ENCODE peak calls at places on chromosomes 4 and X, in nine cellular contexts. B, H, S, J, Z, D, G, W and N are unnamed samples.

GRCh38 chr4:105741548-105741947 is 33.0 kb downstream of the GSTCD start:
- DNase-seq in H (no peak), D (no peak), G (no peak), B (no peak), W (no peak), J (no peak), Z (no peak), S (peak), N (no peak)

GRCh38 chr4:24853142-24853541 is 57.8 kb downstream of the SOD3 start:
- DNase-seq in W (no peak), G (no peak), J (no peak), B (no peak), H (no peak), D (no peak), Z (no peak), S (peak), N (no peak)

GRCh38 chrX:139877710-139878414 is 55.0 kb downstream of the ATP11C start:
- DNase-seq in B (no peak), H (no peak), S (no peak), D (no peak), G (no peak), J (no peak), Z (no peak), W (no peak), N (no peak)

GRCh38 chrX:121307441-121307840 is 260.0 kb downstream of the GLUD2 start:
- DNase-seq in H (no peak), G (no peak), B (no peak), S (no peak), J (no peak), Z (no peak), D (no peak), W (no peak), N (no peak)

GRCh38 chr4:3874525-3875110 is 108.4 kb downstream of the ADRA2C start:
- DNase-seq in W (no peak), J (no peak), H (peak), D (no peak), S (no peak), Z (no peak), B (no peak), G (no peak), N (no peak)

GRCh38 chr4:104394409-104394813 is 100.3 kb downstream of the CXXC4 start:
- DNase-seq in G (peak), Z (no peak), S (no peak), B (no peak), D (no peak), W (no peak), J (peak), H (no peak), N (no peak)

GRCh38 chr4:67393699-67394281 is 151.5 kb downstream of the CENPC start:
- DNase-seq in W (no peak), Z (no peak), D (no peak), H (no peak), J (no peak), B (peak), G (peak), S (peak), N (no peak)

GRCh38 chr4:13529130-13529919 is 15.0 kb downstream of the NKX3-2 start:
- DNase-seq in Z (no peak), W (no peak), G (no peak), H (no peak), B (no peak), S (no peak), J (no peak), D (no peak), N (no peak)

GRCh38 chr4:100041646-100042045 is 91.6 kb upstream of the H2AZ1 start:
- DNase-seq in J (no peak), S (no peak), H (no peak), W (no peak), D (no peak), B (no peak), Z (no peak), G (no peak), N (no peak)

GRCh38 chr4:121789960-121790829 is 10.9 kb upstream of the EXOSC9 start:
- DNase-seq in G (no peak), B (no peak), J (no peak), Z (no peak), H (no peak), S (peak), D (no peak), W (no peak), N (no peak)

GRCh38 chr4:170087163-170087700 is 2.5 kb downstream of the AADAT start:
- DNase-seq in W (no peak), J (no peak), S (no peak), H (no peak), Z (no peak), D (no peak), G (no peak), B (no peak), N (no peak)

GRCh38 chr4:8905773-8906667 is 34.4 kb upstream of the HMX1 start:
- DNase-seq in H (peak), W (no peak), Z (no peak), J (no peak), S (no peak), D (no peak), G (no peak), B (no peak), N (peak)

GRCh38 chr4:3497554-3498389 is 34.5 kb downstream of the LRPAP1 start:
- DNase-seq in D (no peak), G (no peak), S (no peak), J (no peak), W (no peak), H (no peak), Z (no peak), B (no peak), N (no peak)

GRCh38 chr4:1406416-1406945 is at the start of gene NKX1-1:
- DNase-seq in G (peak), B (no peak), W (no peak), J (no peak), H (peak), D (peak), Z (no peak), S (no peak), N (no peak)

GRCh38 chrX:131762802-131763234 is 218.9 kb downstream of the OR13H1 start:
- DNase-seq in S (peak), Z (no peak), H (no peak), D (peak), J (no peak), B (peak), G (no peak), W (no peak), N (peak)

GRCh38 chrX:3175659-3176438 is 134.6 kb downstream of the ARSF start:
- DNase-seq in B (no peak), G (no peak), D (no peak), Z (no peak), H (no peak), W (no peak), J (no peak), S (no peak), N (no peak)

GRCh38 chrX:120450163-120450562 is 18.9 kb downstream of the LAMP2 start:
- DNase-seq in Z (no peak), G (peak), J (no peak), B (no peak), W (no peak), H (no peak), S (no peak), D (no peak), N (no peak)

GRCh38 chr4:26860922-26861433 is 337 bp downstream of the STIM2 start:
- DNase-seq in G (peak), J (peak), D (peak), Z (peak), B (peak), H (peak), S (peak), W (no peak), N (peak)

GRCh38 chr4:79576480-79576803 is 168.4 kb upstream of the GK2 start:
- DNase-seq in S (peak), G (peak), J (no peak), B (no peak), D (no peak), W (no peak), Z (no peak), H (no peak), N (no peak)

GRCh38 chrX:3124041-3124440 is 82.8 kb downstream of the ARSF start:
- DNase-seq in H (no peak), Z (no peak), S (peak), G (no peak), B (no peak), D (no peak), J (no peak), W (no peak), N (no peak)

GRCh38 chr4:165293927-165294649 is 33.4 kb upstream of the MSMO1 start:
- DNase-seq in Z (no peak), W (no peak), G (no peak), D (no peak), J (no peak), S (no peak), H (no peak), B (no peak), N (no peak)

GRCh38 chrX:40104649-40105015 is 6.9 kb upstream of the BCOR start:
- DNase-seq in B (no peak), Z (no peak), H (peak), D (peak), W (no peak), G (peak), J (peak), S (no peak), N (peak)

GRCh38 chr4:85825937-85826678 is 351.2 kb downstream of the ARHGAP24 start:
- DNase-seq in G (peak), Z (no peak), B (no peak), H (no peak), W (no peak), D (peak), S (peak), J (no peak), N (no peak)

GRCh38 chr4:54517793-54518444 is 139.8 kb upstream of the KIT start:
- DNase-seq in B (no peak), D (no peak), G (no peak), H (no peak), S (no peak), Z (no peak), W (no peak), J (no peak), N (no peak)

GRCh38 chrX:13691845-13692334 is 3.0 kb downstream of the RAB9A start:
- DNase-seq in G (no peak), W (no peak), H (no peak), D (no peak), J (no peak), B (no peak), S (peak), Z (no peak), N (no peak)

GRCh38 chr4:155597933-155598451 is 68.7 kb upstream of the GUCY1A1 start:
- DNase-seq in S (no peak), D (no peak), B (no peak), G (no peak), H (no peak), Z (no peak), J (no peak), W (no peak), N (no peak)

DNA sequence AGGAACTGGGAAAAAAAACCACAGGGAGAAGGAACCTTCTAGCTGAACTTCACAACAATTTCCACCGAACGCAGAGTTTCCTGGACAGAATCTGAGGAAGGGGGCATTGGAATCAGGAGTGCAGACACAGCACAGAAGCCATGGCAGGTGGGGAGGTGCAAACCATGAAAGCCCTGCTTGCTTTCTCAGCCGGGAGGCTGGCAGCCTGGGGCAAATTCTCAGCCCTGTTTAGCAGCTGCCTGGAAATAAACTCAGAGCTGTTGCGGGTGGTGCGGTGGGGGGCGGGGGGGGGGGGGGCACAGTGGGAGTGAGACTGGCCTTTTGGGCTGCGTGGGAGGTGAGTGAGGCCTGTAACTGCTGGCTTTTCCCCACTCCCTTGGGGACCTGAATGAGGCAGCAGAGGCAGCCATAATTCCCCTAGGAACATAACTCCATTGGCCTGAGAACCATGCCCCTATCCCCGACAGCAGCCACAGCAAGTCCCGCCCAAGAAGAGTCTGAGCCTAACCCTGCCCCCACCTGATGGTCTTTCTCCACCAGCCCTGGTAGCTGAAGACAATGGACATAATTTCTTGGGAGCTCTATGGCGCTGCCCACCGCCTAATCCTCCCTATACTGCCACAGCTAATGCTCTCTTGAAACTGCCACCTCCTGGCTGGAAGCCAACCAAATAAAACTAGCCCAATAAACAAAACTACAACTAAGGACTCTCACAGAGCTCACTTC is 176.3 kb downstream of the FAM13A start:
- DNase-seq in S (no peak), D (no peak), H (no peak), B (no peak), Z (no peak), G (no peak), J (no peak), W (no peak), N (no peak)
- H3K27ac ChIP-seq in S (no peak), D (no peak), H (no peak), B (no peak), Z (no peak), G (no peak), J (no peak), W (no peak), N (no peak)

DNA sequence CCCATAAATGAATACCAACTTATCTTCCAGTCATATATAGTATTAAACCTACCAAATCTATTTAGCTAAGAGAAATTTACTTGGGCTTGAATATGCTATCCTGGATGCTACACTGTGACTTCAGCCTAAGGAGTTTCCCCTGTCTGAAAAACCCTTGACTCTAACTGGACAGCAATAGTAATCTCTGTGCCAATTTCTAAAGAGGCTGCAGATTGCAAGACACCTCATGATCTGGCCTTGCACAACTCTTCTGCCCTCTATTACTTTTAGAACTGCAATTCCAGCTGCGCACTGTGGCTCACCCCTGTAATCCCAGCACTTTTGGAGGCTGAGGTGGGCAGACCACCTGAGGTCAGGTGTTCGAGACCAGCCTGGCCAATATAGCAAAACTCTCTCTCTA is 371.5 kb downstream of the KCNIP4 start:
- DNase-seq in G (no peak), B (no peak), J (no peak), Z (no peak), D (no peak), H (no peak), S (no peak), W (no peak), N (no peak)
- H3K27ac ChIP-seq in G (no peak), B (no peak), J (no peak), Z (no peak), D (no peak), H (no peak), S (no peak), W (no peak), N (no peak)

GRCh38 chrX:63675716-63676115 is 109.3 kb downstream of the ARHGEF9 start:
- DNase-seq in S (no peak), J (no peak), B (no peak), G (no peak), H (no peak), D (no peak), Z (no peak), W (no peak), N (no peak)

GRCh38 chrX:63679432-63679831 is 105.6 kb downstream of the ARHGEF9 start:
- DNase-seq in W (no peak), B (no peak), J (no peak), Z (no peak), G (no peak), D (no peak), S (no peak), H (no peak), N (no peak)

GRCh38 chrX:63673896-63674295 is 111.1 kb downstream of the ARHGEF9 start:
- DNase-seq in Z (no peak), W (no peak), J (no peak), D (no peak), H (no peak), G (no peak), S (no peak), B (no peak), N (no peak)
- H3K27ac ChIP-seq in Z (no peak), W (no peak), J (no peak), D (no peak), H (no peak), G (no peak), S (no peak), B (no peak), N (no peak)

GRCh38 chr4:76310683-76311082 is 4.2 kb downstream of the STBD1 start:
- DNase-seq in W (no peak), G (no peak), B (no peak), Z (no peak), J (no peak), D (no peak), S (no peak), H (peak), N (no peak)

GRCh38 chr4:76309939-76310549 is 3.5 kb downstream of the STBD1 start:
- DNase-seq in D (no peak), S (no peak), J (no peak), B (no peak), H (no peak), G (no peak), W (no peak), Z (no peak), N (no peak)

GRCh38 chr4:76312457-76312856 is 5.9 kb downstream of the STBD1 start:
- DNase-seq in Z (no peak), D (no peak), G (no peak), W (no peak), B (no peak), S (no peak), J (no peak), H (no peak), N (no peak)

GRCh38 chr4:76308548-76308947 is 2.0 kb downstream of the STBD1 start:
- DNase-seq in W (no peak), H (no peak), B (no peak), S (no peak), G (no peak), J (no peak), D (peak), Z (no peak), N (no peak)

DNA sequence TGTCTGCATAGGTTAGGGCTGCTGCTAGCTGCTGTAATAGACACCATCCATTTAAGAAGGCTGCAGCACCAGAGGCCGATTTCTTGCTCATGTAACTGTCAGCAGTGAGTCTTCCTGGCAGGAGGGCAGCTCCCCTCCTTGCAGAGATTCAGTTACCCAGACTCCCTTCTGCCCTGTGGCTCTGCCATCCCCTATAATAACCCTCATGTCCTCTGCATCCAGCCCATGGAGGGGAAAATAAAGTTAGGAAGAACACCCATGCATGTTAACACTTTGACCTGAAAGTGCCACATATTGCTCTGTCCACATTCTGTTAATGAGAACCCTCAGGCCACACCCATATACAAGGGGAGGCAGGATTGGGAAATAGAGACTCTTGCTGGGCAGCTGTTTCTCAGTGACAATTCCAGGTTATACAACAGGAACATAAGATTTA is 5.4 kb downstream of the STBD1 start:
- DNase-seq in G (no peak), W (no peak), J (no peak), S (no peak), Z (no peak), H (peak), D (no peak), B (no peak), N (no peak)
- H3K27ac ChIP-seq in G (no peak), W (no peak), J (no peak), S (no peak), Z (no peak), H (no peak), D (no peak), B (no peak), N (no peak)

GRCh38 chr4:153099391-153100140 is 104.7 kb upstream of the TRIM2 start:
- DNase-seq in Z (no peak), B (no peak), H (no peak), J (no peak), D (no peak), W (no peak), G (no peak), S (no peak), N (no peak)
- H3K27ac ChIP-seq in Z (no peak), B (no peak), H (no peak), J (no peak), D (no peak), W (no peak), G (no peak), S (no peak), N (no peak)

GRCh38 chrX:44951572-44952067 is 78.6 kb downstream of the KDM6A start:
- DNase-seq in J (no peak), Z (no peak), D (no peak), H (no peak), G (no peak), W (no peak), S (no peak), B (no peak), N (no peak)
- H3K27ac ChIP-seq in J (no peak), Z (no peak), D (no peak), H (no peak), G (peak), W (no peak), S (no peak), B (no peak), N (no peak)

GRCh38 chrX:10634681-10635161 is 14.3 kb upstream of the MID1 start:
- DNase-seq in H (no peak), D (no peak), B (no peak), G (no peak), W (no peak), J (no peak), S (peak), Z (no peak), N (peak)
- H3K27ac ChIP-seq in H (no peak), D (no peak), B (no peak), G (no peak), W (peak), J (no peak), S (peak), Z (no peak), N (peak)

DNA sequence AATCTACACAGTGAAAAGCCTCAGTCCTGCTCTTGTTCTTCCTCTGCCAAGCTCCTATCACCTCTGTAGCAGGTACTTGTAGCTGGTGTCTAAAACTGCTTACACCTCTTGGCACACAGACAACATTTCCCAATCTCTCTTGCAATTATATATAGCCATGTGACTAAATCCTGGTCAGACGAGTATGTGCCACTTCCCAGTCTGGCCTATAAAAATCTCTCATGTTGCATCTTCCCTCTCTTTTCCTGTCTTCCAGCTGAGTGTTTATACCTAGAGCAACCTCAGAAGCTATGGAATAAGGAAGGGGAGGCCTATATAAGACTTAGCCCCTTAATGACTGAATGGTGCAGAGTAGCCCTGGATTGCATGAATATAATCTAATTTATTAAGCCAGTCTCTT is 105.8 kb downstream of the RNF150 start:
- DNase-seq in G (no peak), Z (no peak), B (no peak), D (no peak), W (no peak), S (no peak), H (no peak), J (no peak), N (no peak)
- H3K27ac ChIP-seq in G (no peak), Z (no peak), B (no peak), D (peak), W (no peak), S (no peak), H (no peak), J (no peak), N (peak)